ENCODE peak calls at places on chromosomes 11 and 22, in six cellular contexts. P is M059J; Y is activated CD4-positive, alpha-beta T cell treated with anti-CD3 and anti-CD28 coated beads for 24 hours; Q is epithelial cell of prostate; W is effector memory CD4-positive, alpha-beta T cell; I is uterus. K is an unnamed sample.

GRCh38 chr22:22593964-22594656 is 35.0 kb upstream of the PRAME start:
- DNase-seq in I (peak; percentile 17), W (peak; percentile 11), Y (peak; percentile 37), Q (no peak), P (peak; percentile 41), K (no peak)

GRCh38 chr11:111660822-111661221 is 58.6 kb downstream of the SIK2 start:
- DNase-seq in I (no peak), Q (no peak), Y (no peak), P (no peak), W (no peak), K (no peak)

GRCh38 chr22:21014202-21015050 is 539 bp upstream of the P2RX6 start:
- DNase-seq in Q (no peak), P (peak; percentile 94), W (peak; percentile 79), Y (peak; percentile 86), I (peak; percentile 89), K (peak; percentile 73)

GRCh38 chr22:22424210-22424800 is 84.2 kb downstream of the ZNF280B start:
- DNase-seq in P (peak; percentile 0), I (no peak), Y (no peak), Q (no peak), W (no peak), K (no peak)

GRCh38 chr11:65516135-65516968 is 8.5 kb upstream of the SCYL1 start:
- DNase-seq in W (no peak), P (no peak), Q (no peak), I (no peak), Y (no peak), K (no peak)

GRCh38 chr22:49209452-49210195 is 618.0 kb downstream of the BRD1 start:
- DNase-seq in Q (no peak), W (no peak), P (no peak), Y (no peak), I (peak; percentile 11), K (no peak)

GRCh38 chr11:65439331-65440181 is 17.0 kb downstream of the NEAT1 start:
- DNase-seq in P (peak; percentile 56), Q (no peak), I (peak; percentile 8), W (no peak), Y (no peak), K (no peak)

GRCh38 chr22:35984183-35984710 is 44.4 kb downstream of the RBFOX2 start:
- DNase-seq in W (no peak), Q (no peak), P (no peak), Y (no peak), I (no peak), K (no peak)

GRCh38 chr22:46710842-46711241 is 27.2 kb downstream of the CERK start:
- DNase-seq in I (no peak), P (no peak), Y (no peak), Q (no peak), W (no peak), K (no peak)

GRCh38 chr11:7694953-7695271 is 11.4 kb downstream of the OVCH2 start:
- DNase-seq in Y (no peak), P (no peak), Q (no peak), I (no peak), W (no peak), K (no peak)

GRCh38 chr11:8247312-8247711 is 16.4 kb downstream of the LMO1 start:
- DNase-seq in Y (peak; percentile 15), I (no peak), Q (no peak), W (no peak), P (no peak), K (no peak)